ENCODE peak calls at places on chromosomes 12 and 14, in eight cellular contexts. G is GM13977; S is fibroblast of mammary gland; V is germinal center; B is Jurkat, Clone E6-1; I is NCI-H1417; N is HTR-8/SVneo; R is left ventricle myocardium superior. F is an unnamed sample.

GRCh38 chr12:115916910-115917668 is 360.4 kb downstream of the MED13L start:
- DNase-seq in B (peak), N (peak), V (peak), I (peak), S (no peak), G (peak), R (peak), F (peak)

GRCh38 chr12:10612954-10613333 is 465 bp downstream of the MAGOHB start:
- DNase-seq in V (no peak), B (no peak), S (no peak), R (no peak), G (no peak), N (no peak), I (peak), F (no peak)

GRCh38 chr12:57515934-57516541 is 4.3 kb downstream of the DDIT3 start:
- DNase-seq in S (no peak), N (no peak), B (no peak), G (no peak), R (no peak), V (no peak), I (no peak), F (no peak)

GRCh38 chr14:100398044-100398443 is 74.9 kb downstream of the SLC25A47 start:
- DNase-seq in S (no peak), V (no peak), G (no peak), R (no peak), N (no peak), B (no peak), I (no peak), F (no peak)

GRCh38 chr12:92041742-92042141 is 103.9 kb downstream of the BTG1 start:
- DNase-seq in I (no peak), N (no peak), G (no peak), S (no peak), B (peak), R (no peak), V (no peak), F (no peak)

GRCh38 chr14:89296281-89296745 is 120.7 kb downstream of the FOXN3 start:
- DNase-seq in R (no peak), G (no peak), B (no peak), N (no peak), I (no peak), S (no peak), V (no peak), F (no peak)

GRCh38 chr12:8692573-8692972 is 5.2 kb upstream of the RIMKLB start:
- DNase-seq in S (peak), R (no peak), I (peak), V (peak), N (no peak), B (peak), G (no peak), F (no peak)

GRCh38 chr12:10672231-10672868 is 1.5 kb downstream of the STYK1 start:
- DNase-seq in V (no peak), B (no peak), G (no peak), S (no peak), I (no peak), R (no peak), N (no peak), F (peak)

GRCh38 chr12:38664661-38665269 is 240.6 kb downstream of the CPNE8 start:
- DNase-seq in B (no peak), G (no peak), R (no peak), S (peak), I (peak), V (no peak), N (no peak), F (no peak)

GRCh38 chr12:115867854-115868253 is 409.6 kb downstream of the MED13L start:
- DNase-seq in V (no peak), B (no peak), I (no peak), S (no peak), R (no peak), G (no peak), N (no peak), F (no peak)

GRCh38 chr14:76261371-76261811 is 109.7 kb downstream of the GPATCH2L start:
- DNase-seq in R (no peak), S (peak), I (no peak), N (no peak), G (no peak), V (no peak), B (peak), F (no peak)

GRCh38 chr12:19757317-19757877 is 318.1 kb downstream of the AEBP2 start:
- DNase-seq in N (no peak), V (no peak), G (no peak), S (peak), B (peak), I (peak), R (no peak), F (no peak)

GRCh38 chr12:103881261-103881660 is 40.2 kb upstream of the NT5DC3 start:
- DNase-seq in S (no peak), G (no peak), I (peak), N (no peak), B (no peak), V (no peak), R (no peak), F (no peak)

GRCh38 chr14:84520711-84521338 is 1009.1 kb upstream of the FLRT2 start:
- DNase-seq in V (no peak), G (no peak), R (no peak), B (no peak), S (no peak), N (no peak), I (no peak), F (no peak)

GRCh38 chr14:57889245-57889644 is 23.4 kb upstream of the SLC35F4 start:
- DNase-seq in B (no peak), I (no peak), R (peak), V (no peak), S (peak), G (no peak), N (no peak), F (peak)

GRCh38 chr12:109277899-109278762 is 31.0 kb downstream of the FOXN4 start:
- DNase-seq in S (peak), G (no peak), N (no peak), B (no peak), I (no peak), V (no peak), R (no peak), F (no peak)

GRCh38 chr12:48999371-49000131 is at the start of gene DDN:
- DNase-seq in N (peak), R (peak), G (peak), B (no peak), S (no peak), V (peak), I (peak), F (peak)

GRCh38 chr12:26895672-26896071 is 42.1 kb downstream of the INTS13 start:
- DNase-seq in B (no peak), S (no peak), R (no peak), G (no peak), V (no peak), N (no peak), I (no peak), F (no peak)